ENCODE peak calls at places on chromosome 20, in eight cellular contexts. One of them, this sample, is unnamed. For H3K4me1, the result is how much of the 10 kb centered on the place peaks cover.

GRCh38 chr20:5654557-5654956 is 95.6 kb upstream of the SHLD1 start:
- DNase-seq in GM12878: no peak
- DNase-seq in stomach: no peak
- DNase-seq in pancreas: no peak
- DNase-seq in H1: no peak
- DNase-seq in PC-9: no peak
- DNase-seq in aorta: no peak
- DNase-seq in GM23248: peak
- DNase-seq in this sample: peak

GRCh38 chr20:37567671-37568588 is 40.3 kb upstream of the BLCAP start:
- DNase-seq in GM12878: no peak
- DNase-seq in stomach: no peak
- DNase-seq in pancreas: peak
- DNase-seq in H1: no peak
- DNase-seq in PC-9: no peak
- DNase-seq in aorta: no peak
- DNase-seq in GM23248: peak
- DNase-seq in this sample: peak

GRCh38 chr20:13231031-13231752 is 10.1 kb downstream of the ISM1 start:
- DNase-seq in GM12878: no peak
- DNase-seq in stomach: no peak
- DNase-seq in pancreas: no peak
- DNase-seq in H1: no peak
- DNase-seq in PC-9: no peak
- DNase-seq in aorta: no peak
- DNase-seq in GM23248: peak
- DNase-seq in this sample: peak

GRCh38 chr20:43840382-43841070 is 74.1 kb upstream of the TOX2 start:
- DNase-seq in GM12878: no peak
- DNase-seq in stomach: no peak
- DNase-seq in pancreas: no peak
- DNase-seq in H1: peak
- DNase-seq in PC-9: peak
- DNase-seq in aorta: no peak
- DNase-seq in GM23248: no peak
- DNase-seq in this sample: peak

GRCh38 chr20:7151666-7152065 is 384.2 kb downstream of the BMP2 start:
- DNase-seq in GM12878: no peak
- DNase-seq in stomach: no peak
- DNase-seq in pancreas: no peak
- DNase-seq in H1: no peak
- DNase-seq in PC-9: no peak
- DNase-seq in aorta: no peak
- DNase-seq in GM23248: peak
- DNase-seq in this sample: no peak

GRCh38 chr20:26243731-26244130 is 547.1 kb upstream of the ZNF337 start:
- DNase-seq in GM12878: no peak
- DNase-seq in stomach: no peak
- DNase-seq in pancreas: no peak
- DNase-seq in H1: no peak
- DNase-seq in PC-9: no peak
- DNase-seq in aorta: no peak
- DNase-seq in GM23248: peak
- DNase-seq in this sample: no peak

GRCh38 chr20:62285722-62286121 is 17.1 kb upstream of the ADRM1 start:
- DNase-seq in GM12878: no peak
- DNase-seq in stomach: no peak
- DNase-seq in pancreas: no peak
- DNase-seq in H1: no peak
- DNase-seq in PC-9: no peak
- DNase-seq in aorta: no peak
- DNase-seq in GM23248: no peak
- DNase-seq in this sample: no peak

GRCh38 chr20:49712918-49713778 is 530 bp downstream of the B4GALT5 start:
- DNase-seq in GM12878: no peak
- DNase-seq in stomach: peak
- DNase-seq in pancreas: peak
- DNase-seq in H1: no peak
- DNase-seq in PC-9: no peak
- DNase-seq in aorta: peak
- DNase-seq in GM23248: no peak
- DNase-seq in this sample: no peak

GRCh38 chr20:17612287-17612974 is 42.6 kb downstream of the DSTN start:
- DNase-seq in GM12878: no peak
- DNase-seq in stomach: no peak
- DNase-seq in pancreas: peak
- DNase-seq in H1: no peak
- DNase-seq in PC-9: no peak
- DNase-seq in aorta: peak
- DNase-seq in GM23248: peak
- DNase-seq in this sample: no peak

GRCh38 chr20:32986331-32986966 is 17.8 kb downstream of the SUN5 start:
- DNase-seq in GM12878: no peak
- DNase-seq in stomach: no peak
- DNase-seq in pancreas: no peak
- DNase-seq in H1: no peak
- DNase-seq in PC-9: no peak
- DNase-seq in aorta: peak
- DNase-seq in GM23248: no peak
- DNase-seq in this sample: no peak
- H3K4me1 ChIP-seq in GM12878: under half
- H3K4me1 ChIP-seq in stomach: under half
- H3K4me1 ChIP-seq in pancreas: under half
- H3K4me1 ChIP-seq in H1: under half
- H3K4me1 ChIP-seq in PC-9: under half
- H3K4me1 ChIP-seq in aorta: under half
- H3K4me1 ChIP-seq in GM23248: under half
- H3K4me1 ChIP-seq in this sample: under half

DNA sequence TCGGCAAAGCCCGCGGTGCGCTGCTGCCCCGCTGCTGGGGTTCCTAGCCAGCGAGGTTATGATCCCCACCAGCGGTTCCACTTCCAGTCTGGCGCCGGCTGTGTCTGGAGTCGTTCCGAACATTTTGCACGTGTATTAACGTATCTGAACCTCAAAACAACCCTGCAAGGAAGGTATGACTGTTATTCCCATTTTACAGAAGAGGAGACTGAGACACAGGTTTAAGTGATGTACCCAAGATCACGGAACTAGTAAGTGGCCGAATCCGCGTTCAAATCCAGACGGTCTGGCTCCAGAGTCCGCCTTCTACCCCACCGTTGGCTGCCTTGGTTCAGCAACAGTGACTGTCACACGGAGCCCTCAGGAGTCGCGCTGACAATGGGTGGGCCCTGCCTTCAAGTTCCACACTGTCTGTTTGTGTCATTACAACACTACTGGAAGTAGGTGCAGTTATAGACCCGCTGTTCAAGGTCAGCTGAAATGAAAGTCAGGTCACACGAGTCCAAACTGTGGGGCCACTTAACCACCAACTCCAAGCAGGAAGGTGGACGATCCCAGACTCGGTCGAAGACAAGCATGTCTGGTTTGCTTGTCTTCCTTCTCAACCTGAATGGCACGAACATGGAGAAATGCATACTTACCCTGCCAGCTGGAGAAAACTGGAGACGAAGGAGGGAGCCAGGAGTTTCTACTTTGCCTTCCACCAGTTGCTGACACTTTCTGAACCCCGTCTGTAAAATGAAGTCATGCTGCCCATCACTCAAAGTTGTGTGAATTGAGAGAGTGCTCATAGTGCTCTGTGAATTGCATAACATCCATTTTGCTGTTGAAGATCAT is 808 bp upstream of the SRXN1 start:
- DNase-seq in GM12878: no peak
- DNase-seq in stomach: no peak
- DNase-seq in pancreas: no peak
- DNase-seq in H1: no peak
- DNase-seq in PC-9: no peak
- DNase-seq in aorta: no peak
- DNase-seq in GM23248: peak
- DNase-seq in this sample: no peak
- H3K4me1 ChIP-seq in GM12878: under half
- H3K4me1 ChIP-seq in stomach: under half
- H3K4me1 ChIP-seq in pancreas: under half
- H3K4me1 ChIP-seq in H1: under half
- H3K4me1 ChIP-seq in PC-9: under half
- H3K4me1 ChIP-seq in aorta: under half
- H3K4me1 ChIP-seq in GM23248: under half
- H3K4me1 ChIP-seq in this sample: under half

DNA sequence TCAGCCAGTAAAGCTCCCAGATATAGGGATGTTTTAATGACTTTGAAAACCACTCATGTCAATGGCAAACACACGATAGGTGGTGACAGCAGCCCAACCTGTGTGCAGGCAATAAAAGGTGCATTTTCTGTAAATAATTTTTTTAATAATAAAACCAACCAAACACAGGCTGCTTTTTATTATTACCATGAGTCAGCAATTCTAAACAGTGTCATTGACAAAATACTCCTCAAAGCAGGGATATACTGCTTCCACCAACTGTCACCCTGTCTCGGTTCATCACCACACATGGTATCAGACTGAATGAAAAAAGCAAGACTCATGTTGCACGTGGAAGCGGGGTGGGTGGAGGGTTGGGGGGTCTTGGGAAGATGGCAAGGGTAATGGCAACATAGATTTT is 195.9 kb downstream of the ANKRD60 start:
- DNase-seq in GM12878: no peak
- DNase-seq in stomach: no peak
- DNase-seq in pancreas: no peak
- DNase-seq in H1: no peak
- DNase-seq in PC-9: no peak
- DNase-seq in aorta: no peak
- DNase-seq in GM23248: no peak
- DNase-seq in this sample: no peak
- H3K4me1 ChIP-seq in GM12878: under half
- H3K4me1 ChIP-seq in stomach: under half
- H3K4me1 ChIP-seq in pancreas: under half
- H3K4me1 ChIP-seq in H1: under half
- H3K4me1 ChIP-seq in PC-9: under half
- H3K4me1 ChIP-seq in aorta: under half
- H3K4me1 ChIP-seq in GM23248: under half
- H3K4me1 ChIP-seq in this sample: under half

GRCh38 chr20:23096986-23097520 is 10.9 kb upstream of the CD93 start:
- DNase-seq in GM12878: no peak
- DNase-seq in stomach: no peak
- DNase-seq in pancreas: peak
- DNase-seq in H1: no peak
- DNase-seq in PC-9: no peak
- DNase-seq in aorta: no peak
- DNase-seq in GM23248: no peak
- DNase-seq in this sample: no peak

GRCh38 chr20:23100021-23100753 is 14.1 kb upstream of the CD93 start:
- DNase-seq in GM12878: no peak
- DNase-seq in stomach: no peak
- DNase-seq in pancreas: peak
- DNase-seq in H1: no peak
- DNase-seq in PC-9: peak
- DNase-seq in aorta: no peak
- DNase-seq in GM23248: no peak
- DNase-seq in this sample: peak

GRCh38 chr20:23096073-23096472 is 9.9 kb upstream of the CD93 start:
- DNase-seq in GM12878: no peak
- DNase-seq in stomach: no peak
- DNase-seq in pancreas: peak
- DNase-seq in H1: no peak
- DNase-seq in PC-9: no peak
- DNase-seq in aorta: no peak
- DNase-seq in GM23248: no peak
- DNase-seq in this sample: no peak

GRCh38 chr20:23095504-23095903 is 9.4 kb upstream of the CD93 start:
- DNase-seq in GM12878: no peak
- DNase-seq in stomach: no peak
- DNase-seq in pancreas: peak
- DNase-seq in H1: no peak
- DNase-seq in PC-9: no peak
- DNase-seq in aorta: no peak
- DNase-seq in GM23248: no peak
- DNase-seq in this sample: no peak

DNA sequence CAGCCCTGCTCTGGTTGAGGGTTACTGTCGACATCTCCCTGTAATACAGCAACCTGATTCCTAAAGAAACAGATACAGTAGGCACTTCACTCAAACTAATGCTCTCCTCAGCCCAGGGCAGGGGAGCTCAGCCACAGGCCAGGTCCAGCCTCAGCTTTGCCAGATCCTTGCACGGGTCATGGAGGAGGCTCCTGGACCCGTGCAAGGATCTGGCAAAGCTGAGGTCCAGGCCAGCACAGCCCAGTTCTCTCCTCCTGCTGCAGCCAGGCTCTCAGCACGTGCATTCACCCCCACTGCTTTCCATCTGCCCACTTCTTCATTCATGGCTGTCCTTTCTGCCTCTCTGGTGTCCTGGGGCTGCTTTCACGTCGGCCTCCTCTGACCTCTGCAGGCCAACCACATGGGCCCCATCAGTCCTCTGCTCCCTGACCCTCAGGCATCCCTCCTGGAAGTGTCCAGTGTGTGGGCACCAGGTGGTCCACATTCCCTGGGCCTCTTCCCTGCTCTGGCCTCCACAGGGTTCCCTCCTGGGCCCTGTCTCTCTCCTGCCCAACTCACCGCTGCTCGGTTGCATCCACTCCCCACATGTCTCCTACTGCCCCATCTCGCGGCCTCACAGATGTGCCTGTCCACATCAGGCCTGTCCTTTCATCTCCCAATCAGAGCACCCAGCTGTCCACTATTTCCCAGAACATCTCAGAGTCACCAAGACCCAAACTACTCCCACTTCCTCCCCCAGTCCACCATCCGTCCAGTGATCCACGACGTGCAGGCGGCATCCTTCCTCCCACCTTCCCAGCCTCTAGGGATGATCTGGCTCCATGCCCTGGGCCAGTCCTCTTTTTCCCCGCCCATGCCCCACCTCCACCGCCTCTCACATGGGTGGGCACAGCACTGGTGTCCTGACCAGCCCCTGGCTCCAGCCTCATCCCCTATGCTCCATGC is 11.8 kb upstream of the CD93 start:
- DNase-seq in GM12878: no peak
- DNase-seq in stomach: no peak
- DNase-seq in pancreas: peak
- DNase-seq in H1: no peak
- DNase-seq in PC-9: no peak
- DNase-seq in aorta: no peak
- DNase-seq in GM23248: no peak
- DNase-seq in this sample: no peak
- H3K4me1 ChIP-seq in GM12878: under half
- H3K4me1 ChIP-seq in stomach: under half
- H3K4me1 ChIP-seq in pancreas: under half
- H3K4me1 ChIP-seq in H1: under half
- H3K4me1 ChIP-seq in PC-9: under half
- H3K4me1 ChIP-seq in aorta: under half
- H3K4me1 ChIP-seq in GM23248: under half
- H3K4me1 ChIP-seq in this sample: under half

DNA sequence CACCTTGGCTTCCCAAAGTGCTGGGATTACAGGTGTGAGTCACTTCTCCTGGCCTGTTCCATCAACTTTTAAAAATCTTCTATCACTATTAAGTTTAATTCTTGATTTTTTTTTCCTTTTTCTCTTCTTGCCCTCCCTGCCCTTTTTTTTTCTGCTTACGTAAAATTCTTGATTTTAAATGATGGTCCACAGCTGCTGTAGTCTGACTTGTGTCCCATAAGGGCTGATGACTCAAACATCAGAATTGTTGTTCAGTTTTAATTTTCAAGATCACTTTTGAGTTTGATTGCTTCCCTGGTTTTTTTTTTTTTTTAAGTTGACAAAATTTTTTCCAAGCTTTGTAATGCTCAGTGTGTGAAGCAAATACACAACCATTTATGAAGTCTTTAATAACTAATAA is 61.9 kb downstream of the CBFA2T2 start:
- DNase-seq in GM12878: no peak
- DNase-seq in stomach: no peak
- DNase-seq in pancreas: no peak
- DNase-seq in H1: no peak
- DNase-seq in PC-9: no peak
- DNase-seq in aorta: no peak
- DNase-seq in GM23248: no peak
- DNase-seq in this sample: no peak
- H3K4me1 ChIP-seq in GM12878: under half
- H3K4me1 ChIP-seq in stomach: under half
- H3K4me1 ChIP-seq in pancreas: under half
- H3K4me1 ChIP-seq in H1: under half
- H3K4me1 ChIP-seq in PC-9: under half
- H3K4me1 ChIP-seq in aorta: under half
- H3K4me1 ChIP-seq in GM23248: under half
- H3K4me1 ChIP-seq in this sample: under half

This sample was measured in PC-3.